ENCODE peak calls at places on chromosomes 7 and 10, in six cellular contexts. S is WTC11, F is sigmoid colon, D is AG10803, R is IMR-90, Y is omental fat pad. P is an unnamed sample.

GRCh38 chr10:68212721-68213352 is 19.1 kb downstream of the ATOH7 start:
- DNase-seq in S (no peak), F (no peak), D (peak), R (peak), Y (no peak), P (no peak)

GRCh38 chr7:1530946-1531262 is 402 bp downstream of the MAFK start:
- DNase-seq in S (no peak), F (no peak), D (no peak), R (no peak), Y (no peak), P (no peak)

GRCh38 chr7:67267914-67268313 is 271.3 kb downstream of the TYW1 start:
- DNase-seq in S (peak), F (no peak), D (no peak), R (no peak), Y (no peak), P (no peak)

GRCh38 chr7:153518201-153518984 is 533.8 kb upstream of the DPP6 start:
- DNase-seq in S (no peak), F (no peak), D (no peak), R (no peak), Y (no peak), P (no peak)

GRCh38 chr7:24881622-24882021 is 98.4 kb downstream of the OSBPL3 start:
- DNase-seq in S (peak), F (no peak), D (no peak), R (no peak), Y (no peak), P (no peak)

GRCh38 chr10:17200885-17201164 is 647 bp downstream of the TRDMT1 start:
- DNase-seq in S (no peak), F (peak), D (peak), R (peak), Y (no peak), P (no peak)

GRCh38 chr10:32139223-32140073 is 83.2 kb upstream of the KIF5B start:
- DNase-seq in S (peak), F (peak), D (peak), R (peak), Y (peak), P (peak)

GRCh38 chr10:95480102-95480900 is 80.9 kb downstream of the SORBS1 start:
- DNase-seq in S (no peak), F (peak), D (peak), R (no peak), Y (no peak), P (no peak)

GRCh38 chr7:148567524-148567923 is 23.0 kb upstream of the C7orf33 start:
- DNase-seq in S (no peak), F (no peak), D (no peak), R (no peak), Y (no peak), P (no peak)

GRCh38 chr10:42783181-42783549 is 570 bp downstream of the BMS1 start:
- DNase-seq in S (no peak), F (no peak), D (peak), R (peak), Y (no peak), P (no peak)

GRCh38 chr10:50393784-50394183 is 142.5 kb upstream of the ASAH2 start:
- DNase-seq in S (no peak), F (no peak), D (no peak), R (peak), Y (no peak), P (no peak)

GRCh38 chr7:84536256-84536870 is 341.8 kb upstream of the SEMA3A start:
- DNase-seq in S (no peak), F (no peak), D (peak), R (no peak), Y (no peak), P (no peak)

GRCh38 chr7:85023066-85023687 is 163.7 kb downstream of the SEMA3D start:
- DNase-seq in S (no peak), F (no peak), D (peak), R (peak), Y (no peak), P (peak)

GRCh38 chr10:11832042-11832441 is 8.9 kb downstream of the PROSER2 start:
- DNase-seq in S (no peak), F (peak), D (peak), R (no peak), Y (no peak), P (no peak)

GRCh38 chr10:21173433-21173963 is 276.4 kb upstream of the NEBL start:
- DNase-seq in S (no peak), F (no peak), D (no peak), R (no peak), Y (no peak), P (no peak)

GRCh38 chr10:63520463-63521388 is 475 bp upstream of the REEP3 start:
- DNase-seq in S (peak), F (peak), D (peak), R (peak), Y (no peak), P (peak)

GRCh38 chr10:30184397-30185033 is 125.1 kb upstream of the JCAD start:
- DNase-seq in S (no peak), F (no peak), D (peak), R (peak), Y (no peak), P (no peak)

GRCh38 chr10:50936335-50936734 is 50.9 kb upstream of the A1CF start:
- DNase-seq in S (no peak), F (no peak), D (no peak), R (no peak), Y (no peak), P (no peak)

GRCh38 chr7:66693331-66693730 is 47.2 kb upstream of the RABGEF1 start:
- DNase-seq in S (no peak), F (no peak), D (no peak), R (no peak), Y (no peak), P (no peak)

GRCh38 chr7:81491573-81491972 is 278.3 kb downstream of the HGF start:
- DNase-seq in S (no peak), F (no peak), D (no peak), R (no peak), Y (no peak), P (no peak)

GRCh38 chr10:60172363-60172990 is 217.2 kb downstream of the ANK3 start:
- DNase-seq in S (no peak), F (no peak), D (no peak), R (no peak), Y (no peak), P (no peak)

GRCh38 chr7:131674131-131674530 is 117.7 kb upstream of the PODXL start:
- DNase-seq in S (no peak), F (no peak), D (no peak), R (no peak), Y (no peak), P (no peak)

GRCh38 chr10:103697787-103698186 is 157.6 kb downstream of the SH3PXD2A start:
- DNase-seq in S (no peak), F (no peak), D (no peak), R (no peak), Y (no peak), P (no peak)
- TF ChIP-seq CTCF in S (no peak), F (no peak), D (no peak), R (no peak), Y (no peak), P (no peak)

GRCh38 chr7:77991656-77992055 is 193.1 kb downstream of the PHTF2 start:
- DNase-seq in S (no peak), F (no peak), D (no peak), R (no peak), Y (no peak), P (no peak)

GRCh38 chr7:77989981-77990566 is 191.5 kb downstream of the PHTF2 start:
- DNase-seq in S (peak), F (no peak), D (no peak), R (no peak), Y (no peak), P (no peak)

GRCh38 chr7:77993823-77994222 is 195.2 kb downstream of the PHTF2 start:
- DNase-seq in S (no peak), F (no peak), D (no peak), R (no peak), Y (no peak), P (no peak)

DNA sequence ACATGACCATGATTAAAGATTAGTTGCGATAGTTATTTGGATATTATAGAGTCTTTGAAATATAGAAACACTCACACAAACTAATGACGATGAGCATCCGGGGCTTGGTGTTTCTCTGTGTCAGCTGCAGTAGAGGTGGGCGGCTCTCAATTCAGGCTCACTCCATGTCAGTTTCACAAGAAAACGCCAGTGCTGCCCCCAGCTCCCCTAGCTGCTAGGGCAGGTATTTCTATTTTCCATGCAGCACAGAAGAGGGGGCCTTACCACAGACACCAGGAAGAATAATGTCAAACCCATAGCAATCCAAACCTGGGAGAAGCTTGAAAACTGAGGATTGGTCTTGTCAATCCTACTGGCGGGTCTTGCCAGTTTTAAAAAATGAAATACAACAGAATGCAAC is 197.1 kb downstream of the PHTF2 start:
- DNase-seq in S (peak), F (no peak), D (no peak), R (peak), Y (no peak), P (no peak)
- TF ChIP-seq CTCF in S (peak), F (no peak), D (peak), R (peak), Y (no peak), P (no peak)

GRCh38 chr10:122310311-122311050 is 39.4 kb downstream of the BTBD16 start:
- DNase-seq in S (no peak), F (no peak), D (no peak), R (no peak), Y (no peak), P (no peak)
- TF ChIP-seq CTCF in S (no peak), F (no peak), D (no peak), R (no peak), Y (no peak), P (peak)

GRCh38 chr10:70759769-70760168 is 25.4 kb downstream of the TBATA start:
- DNase-seq in S (no peak), F (peak), D (no peak), R (no peak), Y (no peak), P (no peak)

GRCh38 chr10:70760271-70760787 is 24.8 kb downstream of the TBATA start:
- DNase-seq in S (no peak), F (peak), D (no peak), R (no peak), Y (no peak), P (no peak)

GRCh38 chr10:70762441-70763177 is 22.6 kb downstream of the TBATA start:
- DNase-seq in S (no peak), F (peak), D (no peak), R (no peak), Y (no peak), P (no peak)

GRCh38 chr10:70761727-70762350 is 23.3 kb downstream of the TBATA start:
- DNase-seq in S (no peak), F (peak), D (no peak), R (no peak), Y (no peak), P (no peak)

GRCh38 chr10:70761031-70761601 is 24.1 kb downstream of the TBATA start:
- DNase-seq in S (peak), F (peak), D (peak), R (no peak), Y (no peak), P (no peak)
- TF ChIP-seq CTCF in S (no peak), F (no peak), D (peak), R (peak), Y (no peak), P (no peak)